ENCODE peak calls at places on chromosome 12, in ten cellular contexts. I, F, G, S, W, J, K, M, Z and H are unnamed samples.

GRCh38 chr12:104460973-104461693 is 4.4 kb downstream of the CHST11 start:
- DNase-seq in I (no peak), F (no peak), G (no peak), S (no peak), W (no peak), J (no peak), K (no peak), M (no peak), Z (no peak), H (no peak)

GRCh38 chr12:79848321-79848720 is 86.6 kb downstream of the PPP1R12A start:
- DNase-seq in I (no peak), F (no peak), G (no peak), S (no peak), W (no peak), J (no peak), K (no peak), M (peak), Z (no peak), H (no peak)

GRCh38 chr12:69837191-69838085 is 12.4 kb downstream of the MYRFL start:
- DNase-seq in I (no peak), F (no peak), G (no peak), S (no peak), W (no peak), J (no peak), K (no peak), M (no peak), Z (no peak), H (no peak)

GRCh38 chr12:47999816-48000215 is 4.5 kb downstream of the COL2A1 start:
- DNase-seq in I (no peak), F (no peak), G (no peak), S (no peak), W (no peak), J (no peak), K (no peak), M (no peak), Z (no peak), H (no peak)

GRCh38 chr12:113862570-113863454 is 103.3 kb downstream of the RBM19 start:
- DNase-seq in I (peak), F (no peak), G (peak), S (no peak), W (no peak), J (peak), K (peak), M (peak), Z (no peak), H (no peak)

GRCh38 chr12:47488888-47489287 is 216.9 kb downstream of the RPAP3 start:
- DNase-seq in I (no peak), F (no peak), G (no peak), S (no peak), W (no peak), J (peak), K (peak), M (no peak), Z (no peak), H (no peak)

GRCh38 chr12:118402251-118402650 is 25.9 kb downstream of the SUDS3 start:
- DNase-seq in I (no peak), F (no peak), G (no peak), S (no peak), W (no peak), J (peak), K (peak), M (no peak), Z (peak), H (no peak)

GRCh38 chr12:28930704-28931103 is 218.4 kb upstream of the FAR2 start:
- DNase-seq in I (no peak), F (no peak), G (no peak), S (no peak), W (no peak), J (no peak), K (no peak), M (no peak), Z (no peak), H (no peak)

GRCh38 chr12:6235499-6235898 is 35.3 kb downstream of the CD9 start:
- DNase-seq in I (no peak), F (peak), G (peak), S (no peak), W (no peak), J (no peak), K (no peak), M (no peak), Z (no peak), H (no peak)

GRCh38 chr12:80269953-80270552 is 170.7 kb downstream of the OTOGL start:
- DNase-seq in I (no peak), F (no peak), G (peak), S (no peak), W (peak), J (peak), K (peak), M (peak), Z (peak), H (no peak)

GRCh38 chr12:12482150-12482761 is 80.4 kb downstream of the DUSP16 start:
- DNase-seq in I (no peak), F (no peak), G (no peak), S (no peak), W (no peak), J (no peak), K (no peak), M (no peak), Z (no peak), H (peak)